ENCODE peak calls at places on chromosomes 16 and 17, in nine cellular contexts. C, H, W, F, M, L, I, X and S are unnamed samples.

GRCh38 chr17:6567528-6568185 is 11.3 kb upstream of the PITPNM3 start:
- DNase-seq in C (no peak), H (peak; percentile 49), W (no peak), F (no peak), M (no peak), L (no peak), I (no peak), X (no peak), S (no peak)

GRCh38 chr16:57341062-57341440 is 17.5 kb upstream of the CCL22 start:
- DNase-seq in C (no peak), H (no peak), W (no peak), F (no peak), M (peak; percentile 45), L (no peak), I (no peak), X (no peak), S (no peak)

GRCh38 chr17:57323391-57323790 is 67.1 kb downstream of the MSI2 start:
- DNase-seq in C (no peak), H (no peak), W (no peak), F (no peak), M (no peak), L (no peak), I (no peak), X (no peak), S (no peak)

GRCh38 chr17:78815696-78816095 is 24.9 kb downstream of the USP36 start:
- DNase-seq in C (no peak), H (no peak), W (no peak), F (no peak), M (no peak), L (no peak), I (no peak), X (no peak), S (no peak)

GRCh38 chr17:81170727-81171494 is 4.9 kb upstream of the AATK start:
- DNase-seq in C (peak; percentile 29), H (no peak), W (no peak), F (no peak), M (no peak), L (no peak), I (no peak), X (no peak), S (no peak)

GRCh38 chr16:81238296-81239011 is at the start of gene BCO1:
- DNase-seq in C (peak; percentile 43), H (peak; percentile 56), W (no peak), F (peak; percentile 53), M (no peak), L (no peak), I (no peak), X (peak; percentile 65), S (peak; percentile 31)

GRCh38 chr17:19460695-19461094 is 49.7 kb downstream of the RNF112 start:
- DNase-seq in C (no peak), H (no peak), W (no peak), F (no peak), M (no peak), L (no peak), I (no peak), X (peak; percentile 13), S (peak; percentile 22)

GRCh38 chr17:37506678-37507077 is 17.0 kb downstream of the DUSP14 start:
- DNase-seq in C (no peak), H (no peak), W (no peak), F (peak; percentile 46), M (no peak), L (no peak), I (no peak), X (peak; percentile 46), S (no peak)

GRCh38 chr16:85485379-85485778 is 127.7 kb upstream of the GSE1 start:
- DNase-seq in C (no peak), H (no peak), W (no peak), F (no peak), M (no peak), L (no peak), I (no peak), X (no peak), S (no peak)

GRCh38 chr16:83561876-83562275 is 245.9 kb upstream of the HSBP1 start:
- DNase-seq in C (no peak), H (no peak), W (no peak), F (peak; percentile 10), M (no peak), L (no peak), I (no peak), X (peak; percentile 20), S (no peak)

GRCh38 chr16:77457046-77457445 is 22.2 kb upstream of the ADAMTS18 start:
- DNase-seq in C (no peak), H (no peak), W (no peak), F (no peak), M (no peak), L (no peak), I (no peak), X (no peak), S (no peak)

DNA sequence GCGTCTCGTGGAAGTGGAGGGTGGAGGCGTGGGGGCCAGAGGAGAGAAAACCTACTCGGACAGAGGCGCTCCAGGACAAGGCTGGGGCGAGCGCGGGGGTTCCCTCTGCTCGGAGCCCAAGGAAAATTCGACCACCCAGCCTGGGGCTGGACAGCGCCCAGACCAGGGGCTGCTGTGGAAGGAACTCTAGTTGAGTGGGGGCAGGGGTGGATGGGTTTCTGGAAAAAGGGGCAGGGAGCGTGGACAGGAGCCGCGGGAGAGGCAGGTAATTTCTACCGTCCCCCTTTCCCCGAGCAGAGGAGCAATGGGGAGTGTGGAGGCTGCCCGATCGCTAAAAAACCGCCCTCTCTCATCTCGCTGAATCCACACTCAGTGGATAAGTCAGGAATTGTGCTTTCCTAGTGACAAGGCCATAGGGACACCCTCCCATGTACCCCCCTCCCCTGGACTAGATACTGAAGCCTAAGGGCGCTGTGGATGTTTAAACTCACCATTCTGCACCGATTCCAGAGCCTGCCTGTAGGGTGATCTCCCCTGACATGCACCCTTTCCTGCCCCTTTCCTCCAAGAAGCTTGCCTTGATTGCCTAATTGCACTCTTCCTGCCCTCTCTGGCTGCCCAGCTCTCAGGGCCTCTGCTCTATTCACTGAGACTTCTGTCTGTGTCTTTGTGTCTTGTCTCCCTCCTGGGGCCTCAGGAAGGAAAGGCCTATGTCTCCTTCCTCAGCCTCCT is 90.7 kb upstream of the TMEM97 start:
- DNase-seq in C (peak; percentile 53), H (no peak), W (no peak), F (no peak), M (no peak), L (no peak), I (no peak), X (no peak), S (no peak)
- H3K4me3 ChIP-seq in C (peak overlapping the region; percentile 26), H (peak overlapping the region; percentile 57), W (peak overlapping the region; percentile 3), F (peak overlapping the region; percentile 26), M (no peak overlapping the region), L (no peak overlapping the region), I (peak overlapping the region; percentile 56), X (peak overlapping the region; percentile 32), S (no peak overlapping the region)

DNA sequence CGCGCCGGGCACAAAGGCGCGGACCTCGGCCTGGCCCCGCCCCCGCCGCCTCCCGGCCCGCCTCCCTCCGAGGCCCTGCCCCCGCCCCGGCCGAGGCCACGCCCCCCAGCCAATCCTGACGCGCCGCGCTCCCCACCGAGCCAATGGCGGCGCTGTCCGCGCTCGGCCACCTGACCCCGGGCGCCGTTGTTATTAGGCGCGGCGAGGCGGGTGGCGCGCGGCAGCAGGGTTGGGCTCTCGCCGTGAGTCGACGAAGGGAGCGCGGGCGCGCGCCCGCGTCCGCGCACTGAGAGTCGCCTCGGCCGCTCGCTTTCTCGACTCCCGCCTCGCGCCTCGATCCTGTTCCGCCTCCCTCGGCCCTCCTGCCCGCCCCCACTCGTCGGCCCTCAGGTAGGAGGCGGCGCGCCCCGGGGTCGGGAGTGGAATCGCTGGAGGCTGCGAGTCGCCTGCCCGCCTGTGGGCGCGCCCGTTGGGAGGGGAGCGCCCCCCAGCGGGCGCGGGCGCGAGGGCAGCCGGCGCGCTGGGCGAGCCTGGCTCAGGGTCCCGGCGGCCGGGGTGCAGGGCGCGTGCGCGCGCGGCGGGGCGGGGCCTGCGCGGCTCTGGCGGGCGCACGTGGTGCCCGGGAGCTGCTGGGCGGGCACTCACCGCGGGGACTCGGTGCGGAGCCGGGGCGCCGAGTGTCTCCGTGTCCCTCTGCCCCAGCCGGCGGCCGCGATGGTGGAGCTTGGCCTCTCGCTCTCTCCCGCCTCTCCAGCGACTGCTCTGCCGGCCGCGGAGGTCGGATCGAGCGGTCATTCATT is 405 bp upstream of the CBLN1 start:
- DNase-seq in C (peak; percentile 97), H (peak; percentile 77), W (peak; percentile 84), F (peak; percentile 46), M (peak; percentile 87), L (no peak), I (peak; percentile 83), X (peak; percentile 56), S (peak; percentile 91)
- H3K4me3 ChIP-seq in C (peak overlapping the region; percentile 20), H (peak overlapping the region; percentile 48), W (peak overlapping the region; percentile 18), F (no peak overlapping the region), M (peak overlapping the region; percentile 38), L (no peak overlapping the region), I (peak overlapping the region; percentile 67), X (peak overlapping the region; percentile 7), S (no peak overlapping the region)

GRCh38 chr16:1723450-1724147 is 17.6 kb downstream of the MAPK8IP3 start:
- DNase-seq in C (no peak), H (peak; percentile 47), W (no peak), F (peak; percentile 68), M (no peak), L (peak; percentile 42), I (no peak), X (peak; percentile 59), S (peak; percentile 54)
- H3K4me3 ChIP-seq in C (no peak overlapping the region), H (no peak overlapping the region), W (no peak overlapping the region), F (no peak overlapping the region), M (no peak overlapping the region), L (no peak overlapping the region), I (no peak overlapping the region), X (no peak overlapping the region), S (no peak overlapping the region)

DNA sequence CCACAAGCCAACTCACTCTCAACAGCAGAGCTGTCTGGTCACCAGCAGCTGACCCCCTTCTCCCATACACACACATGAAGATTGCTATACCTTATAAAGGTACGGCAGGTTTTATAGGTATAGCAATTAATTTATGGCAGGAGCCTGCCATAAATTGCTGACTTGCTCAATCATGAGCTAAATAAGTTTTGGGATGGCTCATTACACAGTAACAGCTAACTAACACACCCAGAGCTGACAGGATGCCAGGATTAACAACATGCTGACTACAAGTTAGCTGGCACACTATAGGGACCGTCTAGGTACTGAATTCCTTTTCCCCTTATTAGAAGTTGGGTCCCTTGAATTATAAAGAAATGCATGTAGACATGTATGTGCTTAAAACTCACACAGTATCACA is 150.3 kb upstream of the KCNJ18 start:
- DNase-seq in C (no peak), H (no peak), W (no peak), F (no peak), M (no peak), L (no peak), I (no peak), X (no peak), S (no peak)
- H3K4me3 ChIP-seq in C (no peak overlapping the region), H (no peak overlapping the region), W (no peak overlapping the region), F (no peak overlapping the region), M (no peak overlapping the region), L (no peak overlapping the region), I (no peak overlapping the region), X (no peak overlapping the region), S (no peak overlapping the region)